ENCODE peak calls at places on chromosomes 4 and X, in five cellular contexts. F is A549, Z is heart left ventricle, E is tibial artery, P is uterus. V is an unnamed sample. For H3K4me1 and H3K9me3, the result is how much of the 10 kb centered on the place peaks cover.

GRCh38 chrX:153816821-153817220 is 13.5 kb downstream of the PDZD4 start:
- DNase-seq in F (no peak), Z (no peak), E (no peak), P (no peak), V (no peak)

GRCh38 chr4:3879681-3880594 is 113.8 kb downstream of the ADRA2C start:
- DNase-seq in F (no peak), Z (peak), E (no peak), P (no peak), V (no peak)

GRCh38 chr4:38857354-38858096 is 908 bp upstream of the TLR6 start:
- DNase-seq in F (peak), Z (no peak), E (peak), P (peak), V (no peak)

GRCh38 chr4:13452927-13453579 is 31.1 kb downstream of the RAB28 start:
- DNase-seq in F (no peak), Z (no peak), E (no peak), P (no peak), V (no peak)

GRCh38 chr4:146271466-146271865 is 57.1 kb downstream of the REELD1 start:
- DNase-seq in F (no peak), Z (no peak), E (no peak), P (no peak), V (no peak)

GRCh38 chr4:182705389-182705788 is 211.8 kb downstream of the DCTD start:
- DNase-seq in F (no peak), Z (no peak), E (no peak), P (no peak), V (no peak)

GRCh38 chrX:120625366-120625765 is 4.5 kb downstream of the C1GALT1C1 start:
- DNase-seq in F (no peak), Z (no peak), E (no peak), P (no peak), V (no peak)

GRCh38 chrX:124113799-124114600 is 152.5 kb downstream of the STAG2 start:
- DNase-seq in F (no peak), Z (no peak), E (no peak), P (no peak), V (peak)

GRCh38 chrX:51867626-51868025 is 25.8 kb upstream of the MAGED1 start:
- DNase-seq in F (no peak), Z (no peak), E (no peak), P (no peak), V (no peak)

GRCh38 chr4:189979196-189980047 is 38.8 kb downstream of the FRG1 start:
- DNase-seq in F (no peak), Z (peak), E (no peak), P (no peak), V (no peak)

GRCh38 chr4:163679189-163679588 is 184.7 kb downstream of the TMA16 start:
- DNase-seq in F (peak), Z (no peak), E (no peak), P (no peak), V (peak)

GRCh38 chrX:84737471-84737871 is 235.2 kb upstream of the HDX start:
- DNase-seq in F (no peak), Z (no peak), E (peak), P (peak), V (no peak)

DNA sequence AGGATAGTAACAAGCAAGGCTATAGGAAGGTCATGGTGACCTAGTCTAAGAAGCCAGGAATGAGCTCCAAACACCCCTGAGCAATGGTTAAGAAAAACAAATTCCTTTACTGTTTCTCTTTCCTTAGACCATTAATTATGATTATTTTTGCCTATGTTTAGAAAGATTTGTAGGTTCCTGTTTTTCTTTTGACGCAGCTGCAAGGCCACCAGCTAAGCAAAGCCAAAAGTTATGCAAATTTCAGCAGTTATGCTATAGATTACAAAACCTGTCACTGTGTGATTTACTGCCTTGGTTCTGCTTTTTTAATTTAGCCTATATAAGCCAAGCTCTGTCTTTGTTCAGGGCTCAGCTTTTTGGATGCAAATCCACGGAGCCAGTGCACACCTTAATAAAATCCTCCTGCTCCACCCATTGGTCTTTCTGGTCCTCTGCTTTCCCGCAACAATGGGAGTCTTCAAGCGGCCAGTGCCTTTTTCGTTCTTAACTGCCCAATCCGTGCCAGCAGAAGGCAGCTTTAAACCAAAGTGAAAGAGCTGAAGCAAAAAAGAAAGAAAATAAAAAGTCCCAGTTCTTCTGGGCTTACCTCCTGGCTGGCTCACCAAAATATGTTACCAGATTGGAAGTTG is 1.4 kb upstream of the CEP135 start:
- DNase-seq in F (no peak), Z (no peak), E (no peak), P (no peak), V (peak)
- H3K4me3 ChIP-seq in F (no peak), Z (peak), E (peak), P (peak), V (no peak)

DNA sequence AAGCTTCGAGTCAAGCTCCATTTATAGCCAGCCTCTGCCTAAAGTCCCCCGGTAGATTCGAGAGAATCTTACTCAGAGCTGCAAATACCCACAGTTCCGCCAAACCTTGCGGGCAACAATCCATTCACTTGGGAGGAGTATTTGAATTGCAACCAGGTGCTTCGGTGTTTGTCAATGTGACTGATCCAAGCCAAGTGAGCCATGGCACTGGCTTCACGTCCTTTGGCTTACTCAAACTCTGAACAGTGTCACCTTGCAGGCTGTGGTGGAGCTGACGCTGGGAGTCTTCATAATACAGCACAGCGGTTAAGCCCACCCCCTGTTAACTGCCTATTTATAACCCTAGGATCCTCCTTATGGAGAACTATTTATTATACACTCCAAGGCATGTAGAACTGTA is 11.2 kb downstream of the CD40LG start:
- DNase-seq in F (no peak), Z (no peak), E (no peak), P (no peak), V (no peak)
- H3K4me1 ChIP-seq in F (under half), Z (under half), E (under half), P (under half), V (under half)

DNA sequence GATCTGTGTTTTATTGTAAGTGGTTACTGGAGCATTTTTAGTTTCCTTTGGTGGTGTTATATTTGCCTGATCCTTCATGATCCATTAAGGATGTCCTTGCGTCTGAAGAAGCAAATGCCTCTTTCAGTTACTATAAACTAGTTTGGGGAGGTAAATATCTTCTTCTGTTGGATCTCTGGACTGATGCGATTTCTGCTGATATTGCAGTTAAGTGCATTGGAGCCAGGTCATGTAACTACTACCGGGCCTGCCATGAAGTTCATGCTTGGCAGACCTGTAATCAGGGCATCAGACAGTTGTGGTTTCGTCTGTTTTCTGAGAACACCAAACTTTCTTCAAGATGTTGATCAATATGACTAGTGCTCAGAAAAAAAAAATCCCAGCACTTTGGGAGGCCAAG is 22.9 kb downstream of the ZNF718 start:
- DNase-seq in F (no peak), Z (no peak), E (no peak), P (no peak), V (no peak)
- H3K9me3 ChIP-seq in F (under half), Z (under half), E (under half), P (under half), V (under half)

GRCh38 chr4:85147481-85148076 is 181.1 kb upstream of the WDFY3 start:
- DNase-seq in F (peak), Z (peak), E (peak), P (no peak), V (peak)
- H3K4me3 ChIP-seq in F (no peak), Z (peak), E (no peak), P (no peak), V (no peak)

GRCh38 chr4:1219553-1219950 is 29.4 kb downstream of the CTBP1 start:
- DNase-seq in F (no peak), Z (no peak), E (no peak), P (no peak), V (no peak)

GRCh38 chr4:1217366-1217765 is 31.6 kb downstream of the CTBP1 start:
- DNase-seq in F (no peak), Z (no peak), E (no peak), P (no peak), V (no peak)

GRCh38 chr4:1220566-1220965 is 28.4 kb downstream of the CTBP1 start:
- DNase-seq in F (no peak), Z (no peak), E (no peak), P (no peak), V (no peak)

GRCh38 chr4:1216869-1217294 is 32.0 kb downstream of the CTBP1 start:
- DNase-seq in F (no peak), Z (no peak), E (no peak), P (no peak), V (no peak)

GRCh38 chr4:1218892-1219552 is 29.9 kb downstream of the CTBP1 start:
- DNase-seq in F (no peak), Z (no peak), E (no peak), P (no peak), V (no peak)
- H3K4me1 ChIP-seq in F (under half), Z (under half), E (under half), P (under half), V (under half)

GRCh38 chrX:148282504-148282903 is 217.9 kb upstream of the AFF2 start:
- DNase-seq in F (no peak), Z (no peak), E (no peak), P (no peak), V (no peak)

GRCh38 chrX:148281920-148282319 is 218.5 kb upstream of the AFF2 start:
- DNase-seq in F (no peak), Z (no peak), E (no peak), P (no peak), V (no peak)
- H3K9me3 ChIP-seq in F (under half), Z (under half), E (under half), P (under half), V (under half)

DNA sequence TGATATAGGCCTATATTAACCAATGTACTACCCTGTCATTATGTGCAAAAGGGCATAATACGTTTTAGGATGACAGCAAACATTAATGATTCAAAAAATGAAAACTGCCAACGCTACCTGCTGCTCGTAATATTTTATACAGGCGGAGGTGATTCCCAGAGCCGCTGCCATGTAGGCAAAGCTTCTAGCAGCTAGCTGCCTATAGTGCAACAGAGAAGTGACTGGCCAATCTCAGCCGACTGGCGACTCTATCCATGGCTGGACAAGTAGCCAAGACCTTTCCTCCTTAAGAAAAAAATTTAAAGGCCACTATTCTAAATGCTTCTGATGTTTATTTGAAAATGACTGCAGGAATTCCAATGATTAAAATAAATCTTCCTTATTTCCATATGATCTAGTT is 1.9 kb downstream of the PPARGC1A start:
- DNase-seq in F (no peak), Z (peak), E (no peak), P (no peak), V (no peak)
- H3K4me3 ChIP-seq in F (no peak), Z (peak), E (peak), P (peak), V (no peak)

DNA sequence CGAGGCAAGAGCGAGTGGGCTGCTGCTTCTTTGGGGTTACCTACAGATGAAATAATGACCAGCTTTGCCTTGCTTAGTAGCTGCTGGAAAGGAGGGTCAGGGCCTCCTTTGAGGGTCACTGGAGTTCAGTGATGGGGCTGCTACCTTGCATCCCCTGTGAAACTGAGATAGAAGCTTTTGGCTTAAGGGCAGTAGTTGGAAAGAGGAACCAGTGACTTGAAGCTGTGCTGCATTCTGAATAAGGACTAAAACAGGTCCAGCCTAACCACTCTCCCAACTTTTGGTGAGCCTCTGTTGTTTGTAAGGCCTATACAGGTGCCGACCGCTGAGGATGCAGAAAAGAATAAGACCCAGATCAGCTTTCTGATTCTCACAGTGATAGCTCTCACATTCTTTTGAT is 41.2 kb downstream of the RASL11B start:
- DNase-seq in F (no peak), Z (no peak), E (no peak), P (no peak), V (no peak)
- H3K4me1 ChIP-seq in F (under half), Z (under half), E (under half), P (under half), V (under half)

DNA sequence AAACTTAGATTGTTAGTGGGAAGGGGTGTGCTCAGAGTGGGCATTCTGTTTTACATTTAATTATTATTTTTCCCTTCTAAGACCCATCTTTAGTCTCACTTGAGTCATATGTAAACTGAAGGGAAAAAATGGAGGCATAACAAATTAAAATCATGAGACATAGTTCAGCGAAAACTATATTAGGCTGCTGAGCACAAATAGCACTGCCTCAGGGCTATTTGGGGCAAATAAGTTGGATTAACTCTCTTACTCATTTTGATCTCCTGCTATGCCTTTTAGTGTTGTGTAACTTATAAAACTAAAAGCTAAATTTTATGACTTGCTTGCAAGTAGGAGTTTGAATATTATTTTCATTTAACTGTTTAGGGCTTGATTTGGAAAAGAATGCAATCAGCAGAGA is 1329.2 kb upstream of the PCDH7 start:
- DNase-seq in F (no peak), Z (no peak), E (no peak), P (no peak), V (no peak)
- H3K9me3 ChIP-seq in F (under half), Z (under half), E (under half), P (under half), V (under half)